ENCODE peak calls at places on chromosomes 5 and 9, in eight cellular contexts. One of them, this sample, is unnamed.

GRCh38 chr5:172830876-172831662 is 3.0 kb upstream of the ERGIC1 start:
- DNase-seq in left cardiac atrium: no peak
- DNase-seq in chondrocyte: no peak
- DNase-seq in M059J: peak
- DNase-seq in non-pigmented ciliary epithelial cell: peak
- DNase-seq in T-cell: no peak
- DNase-seq in activated T-cell treated with anti-CD3 and anti-CD28 coated beads for 1 hour: no peak
- DNase-seq in NCI-H1436: no peak
- DNase-seq in this sample: no peak

GRCh38 chr5:55873234-55873633 is 22.1 kb downstream of the IL31RA start:
- DNase-seq in activated T-cell treated with anti-CD3 and anti-CD28 coated beads for 1 hour: no peak
- DNase-seq in M059J: no peak
- DNase-seq in non-pigmented ciliary epithelial cell: no peak
- DNase-seq in NCI-H1436: no peak
- DNase-seq in T-cell: no peak
- DNase-seq in left cardiac atrium: no peak
- DNase-seq in chondrocyte: no peak
- DNase-seq in this sample: no peak

GRCh38 chr9:111957856-111958631 is 61.4 kb downstream of the UGCG start:
- DNase-seq in non-pigmented ciliary epithelial cell: peak
- DNase-seq in chondrocyte: no peak
- DNase-seq in left cardiac atrium: peak
- DNase-seq in NCI-H1436: peak
- DNase-seq in M059J: peak
- DNase-seq in T-cell: no peak
- DNase-seq in activated T-cell treated with anti-CD3 and anti-CD28 coated beads for 1 hour: no peak
- DNase-seq in this sample: no peak

GRCh38 chr5:16936150-16937022 is at the start of gene MYO10:
- DNase-seq in activated T-cell treated with anti-CD3 and anti-CD28 coated beads for 1 hour: peak
- DNase-seq in M059J: peak
- DNase-seq in T-cell: no peak
- DNase-seq in NCI-H1436: peak
- DNase-seq in chondrocyte: no peak
- DNase-seq in left cardiac atrium: peak
- DNase-seq in non-pigmented ciliary epithelial cell: peak
- DNase-seq in this sample: peak

GRCh38 chr9:113798062-113799030 is 77.8 kb upstream of the ZNF618 start:
- DNase-seq in T-cell: no peak
- DNase-seq in M059J: peak
- DNase-seq in chondrocyte: no peak
- DNase-seq in left cardiac atrium: no peak
- DNase-seq in activated T-cell treated with anti-CD3 and anti-CD28 coated beads for 1 hour: no peak
- DNase-seq in non-pigmented ciliary epithelial cell: no peak
- DNase-seq in NCI-H1436: no peak
- DNase-seq in this sample: no peak

GRCh38 chr5:97183100-97183929 is at the start of gene RIOK2:
- DNase-seq in T-cell: peak
- DNase-seq in chondrocyte: peak
- DNase-seq in activated T-cell treated with anti-CD3 and anti-CD28 coated beads for 1 hour: peak
- DNase-seq in M059J: peak
- DNase-seq in NCI-H1436: peak
- DNase-seq in non-pigmented ciliary epithelial cell: peak
- DNase-seq in left cardiac atrium: peak
- DNase-seq in this sample: peak

GRCh38 chr5:154112255-154112654 is 73.5 kb downstream of the MFAP3 start:
- DNase-seq in activated T-cell treated with anti-CD3 and anti-CD28 coated beads for 1 hour: no peak
- DNase-seq in non-pigmented ciliary epithelial cell: no peak
- DNase-seq in NCI-H1436: no peak
- DNase-seq in chondrocyte: no peak
- DNase-seq in left cardiac atrium: no peak
- DNase-seq in T-cell: no peak
- DNase-seq in M059J: no peak
- DNase-seq in this sample: no peak

GRCh38 chr5:168135897-168136296 is 155.5 kb upstream of the WWC1 start:
- DNase-seq in non-pigmented ciliary epithelial cell: no peak
- DNase-seq in left cardiac atrium: no peak
- DNase-seq in chondrocyte: no peak
- DNase-seq in NCI-H1436: no peak
- DNase-seq in activated T-cell treated with anti-CD3 and anti-CD28 coated beads for 1 hour: no peak
- DNase-seq in M059J: no peak
- DNase-seq in T-cell: no peak
- DNase-seq in this sample: no peak

GRCh38 chr9:113675475-113675941 is 200.6 kb upstream of the ZNF618 start:
- DNase-seq in NCI-H1436: no peak
- DNase-seq in chondrocyte: no peak
- DNase-seq in activated T-cell treated with anti-CD3 and anti-CD28 coated beads for 1 hour: no peak
- DNase-seq in left cardiac atrium: peak
- DNase-seq in T-cell: no peak
- DNase-seq in M059J: peak
- DNase-seq in non-pigmented ciliary epithelial cell: peak
- DNase-seq in this sample: peak

GRCh38 chr9:136403538-136403914 is 3.6 kb upstream of the SNAPC4 start:
- DNase-seq in M059J: no peak
- DNase-seq in chondrocyte: no peak
- DNase-seq in NCI-H1436: no peak
- DNase-seq in non-pigmented ciliary epithelial cell: no peak
- DNase-seq in left cardiac atrium: no peak
- DNase-seq in T-cell: peak
- DNase-seq in activated T-cell treated with anti-CD3 and anti-CD28 coated beads for 1 hour: peak
- DNase-seq in this sample: no peak

GRCh38 chr9:122356627-122357026 is 14.2 kb upstream of the PTGS1 start:
- DNase-seq in T-cell: no peak
- DNase-seq in NCI-H1436: no peak
- DNase-seq in activated T-cell treated with anti-CD3 and anti-CD28 coated beads for 1 hour: no peak
- DNase-seq in non-pigmented ciliary epithelial cell: no peak
- DNase-seq in M059J: no peak
- DNase-seq in chondrocyte: peak
- DNase-seq in left cardiac atrium: no peak
- DNase-seq in this sample: no peak

GRCh38 chr9:122262073-122262472 is 2.6 kb downstream of the RBM18 start:
- DNase-seq in activated T-cell treated with anti-CD3 and anti-CD28 coated beads for 1 hour: no peak
- DNase-seq in left cardiac atrium: no peak
- DNase-seq in T-cell: no peak
- DNase-seq in non-pigmented ciliary epithelial cell: no peak
- DNase-seq in M059J: no peak
- DNase-seq in chondrocyte: no peak
- DNase-seq in NCI-H1436: no peak
- DNase-seq in this sample: no peak

GRCh38 chr9:124869466-124869985 is 7.6 kb downstream of the ARPC5L start:
- DNase-seq in M059J: peak
- DNase-seq in left cardiac atrium: peak
- DNase-seq in T-cell: no peak
- DNase-seq in NCI-H1436: no peak
- DNase-seq in activated T-cell treated with anti-CD3 and anti-CD28 coated beads for 1 hour: peak
- DNase-seq in chondrocyte: no peak
- DNase-seq in non-pigmented ciliary epithelial cell: no peak
- DNase-seq in this sample: no peak

GRCh38 chr9:93825348-93826115 is 129.6 kb downstream of the BARX1 start:
- DNase-seq in NCI-H1436: no peak
- DNase-seq in T-cell: no peak
- DNase-seq in activated T-cell treated with anti-CD3 and anti-CD28 coated beads for 1 hour: no peak
- DNase-seq in left cardiac atrium: no peak
- DNase-seq in non-pigmented ciliary epithelial cell: no peak
- DNase-seq in chondrocyte: peak
- DNase-seq in M059J: no peak
- DNase-seq in this sample: no peak

GRCh38 chr9:127857278-127857677 is 2.8 kb upstream of the ENG start:
- DNase-seq in activated T-cell treated with anti-CD3 and anti-CD28 coated beads for 1 hour: no peak
- DNase-seq in M059J: no peak
- DNase-seq in chondrocyte: no peak
- DNase-seq in non-pigmented ciliary epithelial cell: no peak
- DNase-seq in T-cell: no peak
- DNase-seq in left cardiac atrium: no peak
- DNase-seq in NCI-H1436: no peak
- DNase-seq in this sample: no peak

GRCh38 chr9:124267271-124267807 is 9.6 kb downstream of the NEK6 start:
- DNase-seq in chondrocyte: no peak
- DNase-seq in non-pigmented ciliary epithelial cell: no peak
- DNase-seq in activated T-cell treated with anti-CD3 and anti-CD28 coated beads for 1 hour: no peak
- DNase-seq in M059J: peak
- DNase-seq in NCI-H1436: no peak
- DNase-seq in T-cell: no peak
- DNase-seq in left cardiac atrium: no peak
- DNase-seq in this sample: no peak

GRCh38 chr5:39523821-39524220 is 99.0 kb upstream of the DAB2 start:
- DNase-seq in left cardiac atrium: no peak
- DNase-seq in M059J: no peak
- DNase-seq in NCI-H1436: no peak
- DNase-seq in chondrocyte: no peak
- DNase-seq in T-cell: no peak
- DNase-seq in activated T-cell treated with anti-CD3 and anti-CD28 coated beads for 1 hour: no peak
- DNase-seq in non-pigmented ciliary epithelial cell: peak
- DNase-seq in this sample: no peak

GRCh38 chr5:24918676-24919075 is 273.9 kb upstream of the CDH10 start:
- DNase-seq in M059J: no peak
- DNase-seq in chondrocyte: no peak
- DNase-seq in activated T-cell treated with anti-CD3 and anti-CD28 coated beads for 1 hour: no peak
- DNase-seq in T-cell: no peak
- DNase-seq in non-pigmented ciliary epithelial cell: no peak
- DNase-seq in left cardiac atrium: no peak
- DNase-seq in NCI-H1436: no peak
- DNase-seq in this sample: no peak

GRCh38 chr9:120214331-120214730 is 365.6 kb downstream of the CDK5RAP2 start:
- DNase-seq in left cardiac atrium: no peak
- DNase-seq in chondrocyte: no peak
- DNase-seq in M059J: no peak
- DNase-seq in NCI-H1436: no peak
- DNase-seq in activated T-cell treated with anti-CD3 and anti-CD28 coated beads for 1 hour: no peak
- DNase-seq in non-pigmented ciliary epithelial cell: no peak
- DNase-seq in T-cell: no peak
- DNase-seq in this sample: no peak

GRCh38 chr5:73018892-73019291 is 63.1 kb downstream of the FCHO2 start:
- DNase-seq in chondrocyte: no peak
- DNase-seq in NCI-H1436: no peak
- DNase-seq in left cardiac atrium: no peak
- DNase-seq in M059J: no peak
- DNase-seq in activated T-cell treated with anti-CD3 and anti-CD28 coated beads for 1 hour: no peak
- DNase-seq in non-pigmented ciliary epithelial cell: no peak
- DNase-seq in T-cell: no peak
- DNase-seq in this sample: no peak

GRCh38 chr5:78781611-78782356 is 133.2 kb upstream of the LHFPL2 start:
- DNase-seq in T-cell: no peak
- DNase-seq in NCI-H1436: no peak
- DNase-seq in M059J: no peak
- DNase-seq in chondrocyte: no peak
- DNase-seq in non-pigmented ciliary epithelial cell: no peak
- DNase-seq in left cardiac atrium: no peak
- DNase-seq in activated T-cell treated with anti-CD3 and anti-CD28 coated beads for 1 hour: no peak
- DNase-seq in this sample: no peak

GRCh38 chr5:93192107-93192506 is 388.9 kb downstream of the NR2F1-AS1 start:
- DNase-seq in T-cell: no peak
- DNase-seq in chondrocyte: no peak
- DNase-seq in left cardiac atrium: no peak
- DNase-seq in non-pigmented ciliary epithelial cell: peak
- DNase-seq in activated T-cell treated with anti-CD3 and anti-CD28 coated beads for 1 hour: no peak
- DNase-seq in NCI-H1436: no peak
- DNase-seq in M059J: peak
- DNase-seq in this sample: no peak

GRCh38 chr5:15535938-15536337 is 36.0 kb downstream of the FBXL7 start:
- DNase-seq in non-pigmented ciliary epithelial cell: no peak
- DNase-seq in T-cell: no peak
- DNase-seq in activated T-cell treated with anti-CD3 and anti-CD28 coated beads for 1 hour: no peak
- DNase-seq in M059J: no peak
- DNase-seq in NCI-H1436: no peak
- DNase-seq in chondrocyte: no peak
- DNase-seq in left cardiac atrium: no peak
- DNase-seq in this sample: no peak

GRCh38 chr5:149251546-149251945 is 20.1 kb upstream of the AFAP1L1 start:
- DNase-seq in activated T-cell treated with anti-CD3 and anti-CD28 coated beads for 1 hour: no peak
- DNase-seq in non-pigmented ciliary epithelial cell: no peak
- DNase-seq in NCI-H1436: no peak
- DNase-seq in T-cell: no peak
- DNase-seq in M059J: no peak
- DNase-seq in left cardiac atrium: no peak
- DNase-seq in chondrocyte: no peak
- DNase-seq in this sample: no peak

GRCh38 chr9:115691686-115692085 is 461.9 kb upstream of the PAPPA start:
- DNase-seq in chondrocyte: no peak
- DNase-seq in M059J: peak
- DNase-seq in non-pigmented ciliary epithelial cell: no peak
- DNase-seq in activated T-cell treated with anti-CD3 and anti-CD28 coated beads for 1 hour: no peak
- DNase-seq in left cardiac atrium: no peak
- DNase-seq in NCI-H1436: no peak
- DNase-seq in T-cell: no peak
- DNase-seq in this sample: no peak

GRCh38 chr5:137594717-137595116 is 95.6 kb upstream of the SPOCK1 start:
- DNase-seq in non-pigmented ciliary epithelial cell: no peak
- DNase-seq in M059J: peak
- DNase-seq in NCI-H1436: no peak
- DNase-seq in activated T-cell treated with anti-CD3 and anti-CD28 coated beads for 1 hour: no peak
- DNase-seq in T-cell: no peak
- DNase-seq in chondrocyte: no peak
- DNase-seq in left cardiac atrium: no peak
- DNase-seq in this sample: no peak

GRCh38 chr5:159319363-159319762 is 10.9 kb downstream of the IL12B start:
- DNase-seq in activated T-cell treated with anti-CD3 and anti-CD28 coated beads for 1 hour: no peak
- DNase-seq in chondrocyte: no peak
- DNase-seq in non-pigmented ciliary epithelial cell: no peak
- DNase-seq in left cardiac atrium: no peak
- DNase-seq in M059J: no peak
- DNase-seq in T-cell: no peak
- DNase-seq in NCI-H1436: no peak
- DNase-seq in this sample: no peak

GRCh38 chr9:109640232-109641078 is 139.5 kb upstream of the PALM2AKAP2 start:
- DNase-seq in activated T-cell treated with anti-CD3 and anti-CD28 coated beads for 1 hour: no peak
- DNase-seq in left cardiac atrium: peak
- DNase-seq in T-cell: no peak
- DNase-seq in non-pigmented ciliary epithelial cell: no peak
- DNase-seq in chondrocyte: peak
- DNase-seq in M059J: peak
- DNase-seq in NCI-H1436: peak
- DNase-seq in this sample: peak

GRCh38 chr5:172255444-172255843 is 28.1 kb downstream of the UBTD2 start:
- DNase-seq in NCI-H1436: no peak
- DNase-seq in activated T-cell treated with anti-CD3 and anti-CD28 coated beads for 1 hour: no peak
- DNase-seq in left cardiac atrium: no peak
- DNase-seq in non-pigmented ciliary epithelial cell: no peak
- DNase-seq in T-cell: no peak
- DNase-seq in chondrocyte: no peak
- DNase-seq in M059J: no peak
- DNase-seq in this sample: no peak

GRCh38 chr5:144453753-144454152 is 283.1 kb downstream of the KCTD16 start:
- DNase-seq in T-cell: no peak
- DNase-seq in M059J: no peak
- DNase-seq in chondrocyte: no peak
- DNase-seq in left cardiac atrium: no peak
- DNase-seq in non-pigmented ciliary epithelial cell: no peak
- DNase-seq in NCI-H1436: no peak
- DNase-seq in activated T-cell treated with anti-CD3 and anti-CD28 coated beads for 1 hour: no peak
- DNase-seq in this sample: no peak

GRCh38 chr9:92004045-92004392 is 54.0 kb upstream of the ROR2 start:
- DNase-seq in left cardiac atrium: no peak
- DNase-seq in activated T-cell treated with anti-CD3 and anti-CD28 coated beads for 1 hour: no peak
- DNase-seq in M059J: no peak
- DNase-seq in T-cell: no peak
- DNase-seq in chondrocyte: no peak
- DNase-seq in non-pigmented ciliary epithelial cell: no peak
- DNase-seq in NCI-H1436: no peak
- DNase-seq in this sample: no peak

GRCh38 chr9:76136986-76137385 is 246.5 kb downstream of the PCSK5 start:
- DNase-seq in activated T-cell treated with anti-CD3 and anti-CD28 coated beads for 1 hour: no peak
- DNase-seq in T-cell: no peak
- DNase-seq in NCI-H1436: no peak
- DNase-seq in chondrocyte: no peak
- DNase-seq in M059J: peak
- DNase-seq in non-pigmented ciliary epithelial cell: peak
- DNase-seq in left cardiac atrium: no peak
- DNase-seq in this sample: no peak

GRCh38 chr5:130067364-130067763 is 163.1 kb downstream of the CHSY3 start:
- DNase-seq in activated T-cell treated with anti-CD3 and anti-CD28 coated beads for 1 hour: no peak
- DNase-seq in non-pigmented ciliary epithelial cell: no peak
- DNase-seq in M059J: no peak
- DNase-seq in T-cell: no peak
- DNase-seq in left cardiac atrium: no peak
- DNase-seq in chondrocyte: no peak
- DNase-seq in NCI-H1436: no peak
- DNase-seq in this sample: no peak

GRCh38 chr9:84266087-84266561 is 74.4 kb downstream of the SLC28A3 start:
- DNase-seq in NCI-H1436: peak
- DNase-seq in M059J: peak
- DNase-seq in chondrocyte: no peak
- DNase-seq in T-cell: no peak
- DNase-seq in activated T-cell treated with anti-CD3 and anti-CD28 coated beads for 1 hour: no peak
- DNase-seq in left cardiac atrium: no peak
- DNase-seq in non-pigmented ciliary epithelial cell: no peak
- DNase-seq in this sample: no peak